ENCODE peak calls at places on chromosomes 5 and 9, in nine cellular contexts. O, W, D, K, P, B, F, X and Q are unnamed samples.

GRCh38 chr9:124286292-124286931 is 28.7 kb downstream of the NEK6 start:
- DNase-seq in D (peak), W (peak), F (peak), K (peak), X (no peak), B (peak), P (no peak), O (no peak), Q (peak)

GRCh38 chr5:140992878-140993277 is 26.6 kb downstream of the PCDHAC2 start:
- DNase-seq in D (no peak), B (no peak), K (no peak), F (no peak), W (no peak), X (no peak), O (no peak), P (no peak), Q (no peak)

GRCh38 chr5:153543959-153544470 is 53.5 kb downstream of the GRIA1 start:
- DNase-seq in F (no peak), X (no peak), P (no peak), O (no peak), D (no peak), B (no peak), K (no peak), W (no peak), Q (no peak)

GRCh38 chr5:174328626-174329299 is 283.3 kb downstream of the NSG2 start:
- DNase-seq in K (no peak), F (no peak), X (no peak), B (no peak), O (no peak), W (no peak), P (no peak), D (no peak), Q (no peak)

GRCh38 chr5:154607746-154608145 is 129.7 kb upstream of the HAND1 start:
- DNase-seq in B (no peak), K (no peak), W (no peak), D (no peak), X (no peak), P (no peak), F (no peak), O (no peak), Q (no peak)

GRCh38 chr9:87122947-87123685 is 175.8 kb upstream of the GAS1 start:
- DNase-seq in B (peak), O (peak), F (peak), D (no peak), X (no peak), K (no peak), P (no peak), W (no peak), Q (no peak)

GRCh38 chr5:123610209-123610608 is 98.2 kb downstream of the CSNK1G3 start:
- DNase-seq in F (no peak), B (no peak), W (no peak), O (no peak), D (no peak), K (no peak), P (no peak), X (no peak), Q (no peak)

GRCh38 chr5:39775458-39776365 is 350.9 kb upstream of the DAB2 start:
- DNase-seq in W (peak), O (peak), F (peak), P (no peak), D (no peak), B (peak), X (no peak), K (no peak), Q (no peak)

GRCh38 chr5:124207118-124207517 is 539.3 kb downstream of the ZNF608 start:
- DNase-seq in D (no peak), F (no peak), W (no peak), O (no peak), B (no peak), X (no peak), K (no peak), P (no peak), Q (no peak)

GRCh38 chr5:30765227-30765626 is 428.3 kb upstream of the CDH6 start:
- DNase-seq in D (no peak), F (no peak), P (no peak), B (peak), O (peak), X (no peak), W (peak), K (no peak), Q (no peak)

GRCh38 chr9:69173497-69173890 is 583 bp upstream of the TJP2 start:
- DNase-seq in D (no peak), P (no peak), W (no peak), K (no peak), O (no peak), X (no peak), F (no peak), B (peak), Q (no peak)

GRCh38 chr5:171155621-171156020 is 153.4 kb upstream of the TLX3 start:
- DNase-seq in B (peak), W (no peak), P (no peak), F (no peak), X (no peak), K (no peak), D (no peak), O (no peak), Q (no peak)

GRCh38 chr5:55440188-55440646 is 94.5 kb downstream of the PLPP1 start:
- DNase-seq in K (no peak), P (no peak), B (peak), D (peak), O (no peak), F (no peak), W (no peak), X (no peak), Q (peak)

GRCh38 chr9:1083325-1083913 is 33.3 kb downstream of the DMRT2 start:
- DNase-seq in X (peak), O (peak), K (no peak), B (no peak), F (peak), D (peak), W (no peak), P (peak), Q (no peak)

GRCh38 chr9:16526380-16526779 is 344.1 kb downstream of the BNC2 start:
- DNase-seq in W (peak), K (no peak), P (no peak), B (peak), O (peak), X (no peak), D (no peak), F (peak), Q (no peak)

GRCh38 chr9:14127656-14128055 is 186.3 kb downstream of the NFIB start:
- DNase-seq in D (no peak), K (no peak), P (no peak), W (no peak), O (peak), B (peak), X (no peak), F (no peak), Q (no peak)

GRCh38 chr9:14293801-14294200 is 20.1 kb downstream of the NFIB start:
- DNase-seq in O (no peak), P (no peak), K (no peak), B (no peak), F (no peak), W (no peak), X (no peak), D (no peak), Q (no peak)

GRCh38 chr9:132575811-132576210 is 6.6 kb upstream of the BARHL1 start:
- DNase-seq in F (no peak), X (no peak), K (no peak), O (no peak), W (no peak), B (no peak), P (no peak), D (no peak), Q (no peak)

GRCh38 chr9:15942806-15943424 is 390.1 kb downstream of the CCDC171 start:
- DNase-seq in F (no peak), P (no peak), O (no peak), W (no peak), K (no peak), X (no peak), B (peak), D (no peak), Q (no peak)

GRCh38 chr9:93671030-93671358 is 94.6 kb downstream of the PHF2 start:
- DNase-seq in F (no peak), P (no peak), D (no peak), O (no peak), K (no peak), B (no peak), W (no peak), X (no peak), Q (no peak)

GRCh38 chr9:36100532-36100931 is 36.0 kb upstream of the GLIPR2 start:
- DNase-seq in D (no peak), W (peak), P (no peak), K (no peak), O (no peak), F (peak), B (peak), X (no peak), Q (no peak)

GRCh38 chr5:52738095-52738506 is 49.6 kb upstream of the ITGA1 start:
- DNase-seq in B (peak), F (no peak), D (no peak), W (no peak), X (no peak), O (no peak), K (no peak), P (no peak), Q (no peak)

GRCh38 chr5:134113908-134114875 is at the start of gene TCF7:
- DNase-seq in D (peak), P (peak), W (peak), F (peak), X (peak), B (peak), K (peak), O (peak), Q (peak)

GRCh38 chr5:174327317-174327864 is 281.9 kb downstream of the NSG2 start:
- DNase-seq in D (peak), P (peak), X (no peak), W (peak), K (peak), O (peak), B (peak), F (peak), Q (peak)

GRCh38 chr5:148418511-148418910 is 34.8 kb downstream of the FBXO38 start:
- DNase-seq in B (no peak), D (no peak), P (no peak), O (no peak), F (no peak), X (no peak), K (no peak), W (no peak), Q (no peak)

GRCh38 chr9:86684148-86684547 is 263.2 kb downstream of the GAS1 start:
- DNase-seq in O (no peak), B (no peak), P (no peak), F (no peak), W (no peak), X (no peak), K (no peak), D (no peak), Q (no peak)

GRCh38 chr5:98614341-98614740 is 159.1 kb upstream of the RGMB start:
- DNase-seq in O (no peak), F (no peak), X (no peak), D (no peak), B (no peak), K (no peak), P (no peak), W (no peak), Q (no peak)

GRCh38 chr5:1118231-1118698 is 6.4 kb upstream of the SLC12A7 start:
- DNase-seq in W (no peak), P (no peak), B (peak), K (no peak), O (no peak), D (no peak), F (no peak), X (no peak), Q (no peak)